ENCODE peak calls at places on chromosomes 3 and 15, in nine cellular contexts. F is LoVo; M is IMR-90; G is progenitor cell of endocrine pancreas; C is endothelial cell; U is cardiac fibroblast; O is stimulated activated CD4-positive, alpha-beta T cell treated with anti-CD3 and anti-CD28 coated beads, TNF-alpha, amount 100 ng/mL, for 1 hour; I is GM03348; S is stomach. H is an unnamed sample.

GRCh38 chr3:52530918-52531635 is 2.6 kb downstream of the NT5DC2 start:
- DNase-seq in I (no peak), U (no peak), G (no peak), O (no peak), M (no peak), C (peak), F (no peak), S (peak), H (no peak)

GRCh38 chr3:142218703-142219102 is 6.7 kb downstream of the GK5 start:
- DNase-seq in C (no peak), O (no peak), M (peak), S (no peak), F (no peak), U (no peak), I (peak), G (no peak), H (no peak)

GRCh38 chr15:47461560-47462175 is 255.6 kb upstream of the SEMA6D start:
- DNase-seq in C (no peak), S (no peak), O (no peak), F (no peak), I (no peak), M (peak), U (no peak), G (no peak), H (no peak)

GRCh38 chr3:128455116-128455515 is 11.6 kb downstream of the DNAJB8 start:
- DNase-seq in C (no peak), F (no peak), O (no peak), M (no peak), I (no peak), U (no peak), S (no peak), G (no peak), H (no peak)

GRCh38 chr15:22989576-22990477 is 9.7 kb upstream of the CYFIP1 start:
- DNase-seq in G (no peak), M (no peak), F (no peak), S (peak), C (no peak), I (no peak), O (no peak), U (no peak), H (no peak)

GRCh38 chr3:178485756-178486155 is 50.5 kb upstream of the KCNMB2 start:
- DNase-seq in M (peak), S (no peak), I (peak), C (no peak), U (peak), O (no peak), F (no peak), G (no peak), H (no peak)

GRCh38 chr15:67024322-67024997 is 40.9 kb upstream of the SMAD3 start:
- DNase-seq in S (peak), F (peak), G (no peak), O (no peak), C (no peak), I (peak), U (peak), M (peak), H (peak)

GRCh38 chr3:195072916-195073564 is 197.9 kb downstream of the XXYLT1 start:
- DNase-seq in I (no peak), O (no peak), C (no peak), U (no peak), S (peak), G (no peak), M (no peak), F (no peak), H (no peak)

GRCh38 chr3:47522082-47522987 is 8.8 kb upstream of the ELP6 start:
- DNase-seq in I (peak), G (peak), C (peak), M (peak), F (peak), U (peak), S (peak), O (peak), H (peak)

GRCh38 chr3:50050361-50050760 is 38.4 kb upstream of the RBM5 start:
- DNase-seq in G (no peak), S (no peak), U (peak), C (no peak), F (no peak), I (peak), M (peak), O (no peak), H (no peak)

GRCh38 chr15:48671381-48672022 is 26.0 kb upstream of the FBN1 start:
- DNase-seq in C (no peak), F (no peak), M (peak), I (peak), G (no peak), U (peak), O (no peak), S (no peak), H (no peak)

GRCh38 chr15:74613953-74614743 is 1.5 kb upstream of the CLK3 start:
- DNase-seq in S (no peak), I (no peak), U (no peak), O (no peak), M (no peak), F (no peak), G (no peak), C (peak), H (peak)

H was measured in iPS-NIHi11.